ENCODE peak calls at places on chromosomes 16 and 17, in six cellular contexts. D, W, X, J, S and M are unnamed samples.

GRCh38 chr16:2464333-2464732 is 4.4 kb downstream of the TEDC2 start:
- DNase-seq in J (no peak), X (no peak), D (no peak), W (no peak), S (no peak), M (no peak)

GRCh38 chr16:81415757-81416156 is 28.9 kb upstream of the CMIP start:
- DNase-seq in S (no peak), X (peak), W (no peak), J (no peak), D (no peak), M (no peak)

GRCh38 chr16:60318486-60318885 is 1584.4 kb upstream of the GOT2 start:
- DNase-seq in X (no peak), D (no peak), J (no peak), S (no peak), W (no peak), M (no peak)

GRCh38 chr17:2828396-2829038 is 32.3 kb downstream of the RAP1GAP2 start:
- DNase-seq in S (no peak), X (peak), D (no peak), J (peak), W (peak), M (peak)

GRCh38 chr16:8998114-8998513 is 34.4 kb upstream of the USP7 start:
- DNase-seq in X (no peak), W (no peak), J (no peak), S (no peak), D (peak), M (no peak)

GRCh38 chr17:16419929-16420271 is 4.5 kb downstream of the TRPV2 start:
- DNase-seq in D (no peak), J (no peak), S (no peak), X (no peak), W (no peak), M (no peak)

GRCh38 chr16:72291531-72291981 is 119.6 kb upstream of the PMFBP1 start:
- DNase-seq in J (no peak), S (no peak), W (no peak), D (no peak), X (no peak), M (no peak)

GRCh38 chr16:80824623-80825364 is 20.4 kb upstream of the CDYL2 start:
- DNase-seq in S (peak), D (peak), J (no peak), X (no peak), W (no peak), M (no peak)

GRCh38 chr17:15498107-15498506 is 30.7 kb upstream of the CDRT4 start:
- DNase-seq in J (no peak), D (no peak), S (no peak), X (no peak), W (no peak), M (no peak)

GRCh38 chr16:24851700-24852099 is 5.9 kb downstream of the SLC5A11 start:
- DNase-seq in X (no peak), W (no peak), J (no peak), S (no peak), D (no peak), M (no peak)

GRCh38 chr17:66952031-66952524 is 12.4 kb upstream of the CACNG4 start:
- DNase-seq in X (no peak), W (no peak), J (no peak), S (no peak), D (no peak), M (no peak)

GRCh38 chr17:54620380-54620978 is 280.2 kb upstream of the TOM1L1 start:
- DNase-seq in D (no peak), S (no peak), W (no peak), J (no peak), X (no peak), M (no peak)

GRCh38 chr17:79097226-79098055 is 22.8 kb downstream of the ENGASE start:
- DNase-seq in D (no peak), S (no peak), X (no peak), J (no peak), W (no peak), M (no peak)

GRCh38 chr17:77208217-77208808 is 67.5 kb downstream of the SEC14L1 start:
- DNase-seq in J (no peak), S (peak), D (peak), X (no peak), W (no peak), M (no peak)

GRCh38 chr17:68910256-68910705 is 44.9 kb downstream of the ABCA8 start:
- DNase-seq in S (peak), D (no peak), X (peak), W (no peak), J (peak), M (peak)

GRCh38 chr17:45722161-45722560 is 62.0 kb upstream of the CRHR1 start:
- DNase-seq in J (no peak), W (no peak), D (no peak), S (no peak), X (no peak), M (no peak)

GRCh38 chr17:50649042-50649908 is 14.6 kb downstream of the ABCC3 start:
- DNase-seq in J (no peak), W (no peak), S (no peak), D (no peak), X (no peak), M (no peak)

GRCh38 chr17:48542114-48542955 is 2.6 kb downstream of the HOXB2 start:
- DNase-seq in J (no peak), D (no peak), X (no peak), W (no peak), S (no peak), M (no peak)

GRCh38 chr17:38885044-38885727 is 15.3 kb downstream of the LASP1 start:
- DNase-seq in W (no peak), J (no peak), S (no peak), D (no peak), X (no peak), M (no peak)

GRCh38 chr16:74031551-74031950 is 265.1 kb upstream of the PSMD7 start:
- DNase-seq in X (no peak), S (no peak), J (no peak), D (no peak), W (no peak), M (no peak)

GRCh38 chr17:47707056-47707791 is 13.3 kb downstream of the TBKBP1 start:
- DNase-seq in S (no peak), X (no peak), D (no peak), J (no peak), W (no peak), M (no peak)

GRCh38 chr17:59001158-59001814 is 105.4 kb downstream of the TRIM37 start:
- DNase-seq in X (peak), S (no peak), D (peak), J (no peak), W (peak), M (no peak)

GRCh38 chr17:35568561-35568960 is 7.9 kb upstream of the SLFN14 start:
- DNase-seq in S (no peak), D (no peak), X (no peak), J (no peak), W (no peak), M (no peak)

GRCh38 chr17:75691371-75692290 is 24.5 kb downstream of the SAP30BP start:
- DNase-seq in S (no peak), D (no peak), J (no peak), W (no peak), X (peak), M (no peak)

GRCh38 chr16:70681382-70682238 is 4.2 kb downstream of the MTSS2 start:
- DNase-seq in W (no peak), D (no peak), X (peak), S (no peak), J (peak), M (no peak)

GRCh38 chr16:50547944-50548658 is at the start of gene NKD1:
- DNase-seq in S (no peak), J (peak), D (peak), X (peak), W (peak), M (peak)

GRCh38 chr17:19720631-19721426 is 4.4 kb upstream of the SLC47A2 start:
- DNase-seq in S (no peak), X (no peak), J (no peak), D (no peak), W (no peak), M (peak)

GRCh38 chr17:61484174-61484573 is 32.0 kb downstream of the TBX4 start:
- DNase-seq in W (no peak), J (no peak), S (no peak), D (no peak), X (no peak), M (no peak)